ENCODE peak calls at places on chromosomes 7 and 10, in four cellular contexts. U, V, F and Y are unnamed samples.

GRCh38 chr7:82105463-82105862 is 335.6 kb upstream of the HGF start:
- DNase-seq in F (peak), V (no peak), U (peak), Y (no peak)

GRCh38 chr10:4655406-4655805 is 170.6 kb upstream of the AKR1E2 start:
- DNase-seq in U (no peak), V (no peak), F (no peak), Y (no peak)

GRCh38 chr7:70372768-70373241 is 759.1 kb upstream of the GALNT17 start:
- DNase-seq in U (no peak), F (no peak), V (no peak), Y (no peak)

GRCh38 chr10:80633910-80634309 is 96.2 kb downstream of the SH2D4B start:
- DNase-seq in F (no peak), V (no peak), U (no peak), Y (no peak)

GRCh38 chr7:149670288-149670687 is 103.1 kb downstream of the ZNF467 start:
- DNase-seq in V (no peak), F (no peak), U (peak), Y (no peak)

GRCh38 chr7:127713006-127713405 is 61.0 kb downstream of the SND1 start:
- DNase-seq in U (no peak), F (no peak), V (no peak), Y (no peak)

GRCh38 chr10:19811517-19811916 is 4.7 kb upstream of the PLXDC2 start:
- DNase-seq in V (no peak), U (peak), F (no peak), Y (no peak)

GRCh38 chr7:102021841-102022618 is 204.6 kb downstream of the CUX1 start:
- DNase-seq in U (no peak), V (no peak), F (no peak), Y (no peak)

GRCh38 chr7:28024786-28025334 is 155.7 kb downstream of the JAZF1 start:
- DNase-seq in F (no peak), U (no peak), V (no peak), Y (no peak)

GRCh38 chr10:79904671-79905321 is 44.1 kb downstream of the SFTPD start:
- DNase-seq in U (peak), V (peak), F (peak), Y (peak)

GRCh38 chr10:96753956-96754355 is 33.6 kb upstream of the PIK3AP1 start:
- DNase-seq in F (no peak), U (no peak), V (no peak), Y (no peak)

GRCh38 chr10:60257767-60258428 is 131.8 kb downstream of the ANK3 start:
- DNase-seq in F (no peak), U (no peak), V (no peak), Y (no peak)

GRCh38 chr10:130982802-130983201 is 328.7 kb downstream of the TCERG1L start:
- DNase-seq in F (no peak), V (no peak), U (no peak), Y (no peak)

DNA sequence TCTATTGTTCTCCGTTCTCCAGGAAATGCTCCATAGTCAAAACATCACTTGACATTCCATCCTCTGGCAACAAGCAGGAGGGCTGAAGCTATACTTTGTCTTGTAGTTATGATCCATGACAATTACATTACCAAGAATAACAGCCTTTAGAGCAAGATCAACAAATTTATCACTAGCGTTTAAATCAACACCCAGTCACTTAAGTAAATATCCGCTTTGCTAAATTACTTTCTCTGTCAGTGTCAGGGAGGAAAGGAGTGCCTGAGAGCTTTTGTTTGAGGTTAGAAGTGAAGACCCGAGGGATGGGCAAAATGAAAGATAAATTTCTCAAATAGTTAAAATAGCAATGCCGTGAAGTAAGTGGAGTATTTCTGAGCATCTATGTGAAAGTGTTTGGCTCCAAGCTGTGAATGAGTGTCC is 236.1 kb upstream of the BMPER start:
- DNase-seq in V (no peak), F (no peak), U (peak), Y (no peak)
- TF ChIP-seq CTCF in V (no peak), F (no peak), U (no peak), Y (no peak)

GRCh38 chr7:47844311-47844710 is 104.0 kb downstream of the PKD1L1 start:
- DNase-seq in U (no peak), V (no peak), F (no peak), Y (no peak)
- TF ChIP-seq CTCF in U (no peak), V (no peak), F (no peak), Y (no peak)

GRCh38 chr7:52925332-52925731 is 110.1 kb upstream of the POM121L12 start:
- DNase-seq in F (no peak), V (no peak), U (no peak), Y (no peak)

GRCh38 chr7:52917982-52918578 is 117.4 kb upstream of the POM121L12 start:
- DNase-seq in F (peak), U (no peak), V (no peak), Y (no peak)

DNA sequence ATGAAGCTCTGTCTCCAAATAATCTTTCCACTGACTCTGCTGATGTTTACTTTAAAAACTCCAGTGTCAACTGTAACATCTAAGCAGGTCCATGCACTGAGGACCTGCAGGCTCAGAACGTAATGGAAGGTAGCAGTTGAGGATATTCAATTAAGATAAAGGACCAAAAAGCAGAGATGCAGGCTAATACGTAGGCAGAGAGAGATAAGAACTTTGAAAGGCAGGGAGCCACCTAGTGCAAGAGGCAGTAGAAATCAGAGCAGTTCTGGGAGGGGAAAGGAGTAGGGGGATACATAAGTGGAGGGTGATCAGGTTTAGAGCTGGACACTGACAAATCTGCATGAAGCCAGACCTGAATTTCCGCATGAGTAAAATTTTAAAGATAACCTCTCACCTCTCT is 114.5 kb upstream of the POM121L12 start:
- DNase-seq in V (no peak), U (no peak), F (no peak), Y (no peak)
- TF ChIP-seq CTCF in V (no peak), U (no peak), F (no peak), Y (no peak)

DNA sequence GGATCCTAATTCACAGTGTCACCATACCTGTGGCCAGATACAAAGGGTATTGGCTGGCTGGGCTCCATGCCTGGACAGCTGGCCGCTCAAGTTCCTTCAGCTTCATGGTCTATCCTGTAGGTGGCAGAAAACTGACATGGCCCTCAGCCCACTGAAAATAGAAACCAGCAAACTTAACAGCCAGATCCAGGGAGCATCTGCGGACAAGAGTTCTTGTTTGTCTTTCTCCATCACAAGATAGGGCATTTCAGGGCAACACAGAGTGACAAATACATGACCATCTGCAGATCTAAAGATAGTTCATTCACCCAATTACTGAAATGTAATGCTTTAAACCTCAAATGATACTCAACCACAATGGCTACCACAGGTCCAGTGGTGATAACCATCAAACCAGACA is 2.8 kb downstream of the SEC31B start:
- DNase-seq in F (no peak), U (no peak), V (no peak), Y (no peak)
- TF ChIP-seq CTCF in F (no peak), U (peak), V (no peak), Y (no peak)